ENCODE peak calls at places on chromosome 22, in four cellular contexts. One of them, this sample, is unnamed.

GRCh38 chr22:20553947-20554741 is 46.7 kb downstream of the MED15 start:
- DNase-seq in HepG2: no peak
- DNase-seq in A549: no peak
- DNase-seq in IMR-90: no peak
- DNase-seq in this sample: no peak

GRCh38 chr22:23530106-23530505 is 50.0 kb downstream of the IGLL1 start:
- DNase-seq in IMR-90: no peak
- DNase-seq in HepG2: no peak
- DNase-seq in A549: no peak
- DNase-seq in this sample: no peak

GRCh38 chr22:39994046-39994565 is 648 bp upstream of the FAM83F start:
- DNase-seq in A549: no peak
- DNase-seq in IMR-90: peak; percentile 25
- DNase-seq in HepG2: no peak
- DNase-seq in this sample: peak; percentile 67

GRCh38 chr22:19576460-19577421 is 52.5 kb upstream of the CLDN5 start:
- DNase-seq in A549: no peak
- DNase-seq in HepG2: no peak
- DNase-seq in IMR-90: peak; percentile 69
- DNase-seq in this sample: peak; percentile 86

GRCh38 chr22:44590291-44590690 is 92.3 kb upstream of the RTL6 start:
- DNase-seq in A549: no peak
- DNase-seq in IMR-90: no peak
- DNase-seq in HepG2: no peak
- DNase-seq in this sample: no peak

GRCh38 chr22:38850941-38851849 is 7.4 kb upstream of the NPTXR start:
- DNase-seq in IMR-90: peak; percentile 72
- DNase-seq in A549: peak; percentile 36
- DNase-seq in HepG2: no peak
- DNase-seq in this sample: peak; percentile 41

GRCh38 chr22:22520667-22521602 is 865 bp upstream of the ZNF280A start:
- DNase-seq in IMR-90: peak; percentile 19
- DNase-seq in HepG2: no peak
- DNase-seq in A549: no peak
- DNase-seq in this sample: peak; percentile 88

GRCh38 chr22:50308597-50308935 is 1.1 kb upstream of the PLXNB2 start:
- DNase-seq in HepG2: peak; percentile 59
- DNase-seq in IMR-90: peak; percentile 40
- DNase-seq in A549: peak; percentile 50
- DNase-seq in this sample: peak; percentile 54

GRCh38 chr22:18103527-18104269 is 6.9 kb upstream of the TUBA8 start:
- DNase-seq in IMR-90: no peak
- DNase-seq in A549: no peak
- DNase-seq in HepG2: no peak
- DNase-seq in this sample: no peak

GRCh38 chr22:44363980-44364749 is 51.4 kb upstream of the SHISAL1 start:
- DNase-seq in A549: no peak
- DNase-seq in IMR-90: no peak
- DNase-seq in HepG2: no peak
- DNase-seq in this sample: no peak

GRCh38 chr22:27075028-27075678 is 417.8 kb downstream of the MIAT start:
- DNase-seq in HepG2: no peak
- DNase-seq in A549: no peak
- DNase-seq in IMR-90: no peak
- DNase-seq in this sample: no peak

GRCh38 chr22:27335102-27335660 is 466.4 kb downstream of the MN1 start:
- DNase-seq in IMR-90: no peak
- DNase-seq in HepG2: no peak
- DNase-seq in A549: no peak
- DNase-seq in this sample: no peak

GRCh38 chr22:40414306-40414705 is 43.9 kb downstream of the SGSM3 start:
- DNase-seq in A549: no peak
- DNase-seq in IMR-90: peak; percentile 29
- DNase-seq in HepG2: no peak
- DNase-seq in this sample: no peak

GRCh38 chr22:48931452-48931851 is 896.2 kb downstream of the BRD1 start:
- DNase-seq in IMR-90: no peak
- DNase-seq in A549: no peak
- DNase-seq in HepG2: no peak
- DNase-seq in this sample: no peak

GRCh38 chr22:28146401-28147304 is 227.6 kb upstream of the PITPNB start:
- DNase-seq in A549: no peak
- DNase-seq in HepG2: no peak
- DNase-seq in IMR-90: no peak
- DNase-seq in this sample: no peak

GRCh38 chr22:47534150-47535133 is 772.0 kb downstream of the TBC1D22A start:
- DNase-seq in HepG2: no peak
- DNase-seq in IMR-90: no peak
- DNase-seq in A549: no peak
- DNase-seq in this sample: no peak

GRCh38 chr22:35561796-35562526 is 21.3 kb downstream of the RASD2 start:
- DNase-seq in IMR-90: peak; percentile 84
- DNase-seq in A549: peak; percentile 62
- DNase-seq in HepG2: no peak
- DNase-seq in this sample: peak; percentile 52

GRCh38 chr22:36934153-36934939 is 20.9 kb downstream of the CSF2RB start:
- DNase-seq in A549: no peak
- DNase-seq in IMR-90: no peak
- DNase-seq in HepG2: no peak
- DNase-seq in this sample: no peak

GRCh38 chr22:43658823-43659222 is 153.3 kb downstream of the EFCAB6 start:
- DNase-seq in HepG2: no peak
- DNase-seq in IMR-90: no peak
- DNase-seq in A549: no peak
- DNase-seq in this sample: no peak

GRCh38 chr22:44628273-44628672 is 73.7 kb upstream of the PRR5 start:
- DNase-seq in HepG2: no peak
- DNase-seq in A549: no peak
- DNase-seq in IMR-90: no peak
- DNase-seq in this sample: no peak

GRCh38 chr22:48600171-48600570 is 1227.5 kb downstream of the BRD1 start:
- DNase-seq in A549: no peak
- DNase-seq in IMR-90: no peak
- DNase-seq in HepG2: no peak
- DNase-seq in this sample: no peak

GRCh38 chr22:50170453-50171318 is at the start of gene PANX2:
- DNase-seq in HepG2: no peak
- DNase-seq in IMR-90: no peak
- DNase-seq in A549: no peak
- DNase-seq in this sample: no peak

GRCh38 chr22:44402196-44403111 is 89.7 kb upstream of the SHISAL1 start:
- DNase-seq in IMR-90: no peak
- DNase-seq in A549: no peak
- DNase-seq in HepG2: no peak
- DNase-seq in this sample: no peak

GRCh38 chr22:42172385-42173172 is 42.0 kb upstream of the CYP2D6 start:
- DNase-seq in HepG2: peak; percentile 74
- DNase-seq in A549: no peak
- DNase-seq in IMR-90: peak; percentile 58
- DNase-seq in this sample: no peak

GRCh38 chr22:45268958-45269844 is 15.5 kb upstream of the UPK3A start:
- DNase-seq in IMR-90: peak; percentile 53
- DNase-seq in A549: peak; percentile 68
- DNase-seq in HepG2: no peak
- DNase-seq in this sample: peak; percentile 86

GRCh38 chr22:49754674-49755590 is 72.7 kb downstream of the BRD1 start:
- DNase-seq in IMR-90: no peak
- DNase-seq in A549: no peak
- DNase-seq in HepG2: no peak
- DNase-seq in this sample: no peak

GRCh38 chr22:50340157-50340879 is 2.8 kb upstream of the PPP6R2 start:
- DNase-seq in IMR-90: no peak
- DNase-seq in A549: peak; percentile 58
- DNase-seq in HepG2: peak; percentile 70
- DNase-seq in this sample: peak; percentile 56

GRCh38 chr22:44862281-44862680 is 109.9 kb downstream of the ARHGAP8 start:
- DNase-seq in A549: no peak
- DNase-seq in HepG2: no peak
- DNase-seq in IMR-90: no peak
- DNase-seq in this sample: no peak

GRCh38 chr22:38177926-38178604 is 3.6 kb downstream of the PLA2G6 start:
- DNase-seq in A549: peak; percentile 82
- DNase-seq in IMR-90: peak; percentile 89
- DNase-seq in HepG2: peak; percentile 94
- DNase-seq in this sample: peak; percentile 27

GRCh38 chr22:31695423-31695822 is 33.4 kb upstream of the PISD start:
- DNase-seq in A549: no peak
- DNase-seq in HepG2: no peak
- DNase-seq in IMR-90: no peak
- DNase-seq in this sample: no peak

GRCh38 chr22:48639896-48640732 is 1187.6 kb downstream of the BRD1 start:
- DNase-seq in HepG2: no peak
- DNase-seq in IMR-90: no peak
- DNase-seq in A549: no peak
- DNase-seq in this sample: no peak

GRCh38 chr22:38296372-38296771 is 20.9 kb downstream of the CSNK1E start:
- DNase-seq in IMR-90: no peak
- DNase-seq in HepG2: no peak
- DNase-seq in A549: no peak
- DNase-seq in this sample: no peak

GRCh38 chr22:35400335-35400680 is 368 bp downstream of the MCM5 start:
- DNase-seq in HepG2: no peak
- DNase-seq in IMR-90: no peak
- DNase-seq in A549: no peak
- DNase-seq in this sample: peak; percentile 14

GRCh38 chr22:40436460-40437431 is 66.4 kb downstream of the SGSM3 start:
- DNase-seq in HepG2: peak; percentile 41
- DNase-seq in IMR-90: peak; percentile 74
- DNase-seq in A549: peak; percentile 70
- DNase-seq in this sample: peak; percentile 66

GRCh38 chr22:23749747-23750373 is 1.1 kb downstream of the ZNF70 start:
- DNase-seq in HepG2: no peak
- DNase-seq in IMR-90: no peak
- DNase-seq in A549: no peak
- DNase-seq in this sample: no peak

GRCh38 chr22:40979871-40980270 is 28.7 kb downstream of the RBX1 start:
- DNase-seq in A549: no peak
- DNase-seq in HepG2: no peak
- DNase-seq in IMR-90: no peak
- DNase-seq in this sample: no peak

GRCh38 chr22:49329636-49330035 is 498.0 kb downstream of the BRD1 start:
- DNase-seq in IMR-90: no peak
- DNase-seq in HepG2: no peak
- DNase-seq in A549: no peak
- DNase-seq in this sample: no peak

GRCh38 chr22:17063372-17064106 is 21.3 kb upstream of the IL17RA start:
- DNase-seq in IMR-90: no peak
- DNase-seq in HepG2: no peak
- DNase-seq in A549: no peak
- DNase-seq in this sample: no peak
- TF ChIP-seq MAZ in IMR-90: no peak
- TF ChIP-seq MAZ in HepG2: no peak
- TF ChIP-seq MAZ in A549: no peak
- TF ChIP-seq MAZ in this sample: no peak

DNA sequence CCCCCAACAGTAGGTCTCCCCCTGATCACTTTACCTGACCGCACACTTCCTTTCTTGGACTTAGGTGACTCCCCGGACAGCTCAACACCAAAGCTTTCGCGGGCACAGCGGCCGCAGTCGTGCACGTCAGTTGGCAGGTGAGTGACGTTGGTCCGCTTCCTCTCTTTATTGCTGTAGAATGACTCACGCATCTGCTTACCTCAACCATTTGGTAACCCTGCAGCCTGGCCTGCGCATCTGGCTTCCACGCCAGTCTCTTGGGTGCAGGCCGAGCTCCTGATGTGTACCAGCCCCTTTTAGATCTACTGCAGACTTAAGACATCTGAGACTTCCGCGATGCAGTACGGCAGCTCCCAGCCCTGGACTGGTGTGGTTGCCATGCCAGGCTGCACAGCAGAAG is 12.4 kb upstream of the TRMU start:
- DNase-seq in IMR-90: no peak
- DNase-seq in HepG2: no peak
- DNase-seq in A549: no peak
- DNase-seq in this sample: no peak
- TF ChIP-seq MAZ in IMR-90: no peak
- TF ChIP-seq MAZ in HepG2: no peak
- TF ChIP-seq MAZ in A549: no peak
- TF ChIP-seq MAZ in this sample: no peak

GRCh38 chr22:34111210-34111824 is 191.0 kb upstream of the LARGE1 start:
- DNase-seq in HepG2: peak; percentile 22
- DNase-seq in IMR-90: no peak
- DNase-seq in A549: peak; percentile 22
- DNase-seq in this sample: peak; percentile 11

GRCh38 chr22:34108168-34108567 is 187.9 kb upstream of the LARGE1 start:
- DNase-seq in HepG2: no peak
- DNase-seq in A549: no peak
- DNase-seq in IMR-90: no peak
- DNase-seq in this sample: no peak

GRCh38 chr22:34102633-34103032 is 182.4 kb upstream of the LARGE1 start:
- DNase-seq in HepG2: no peak
- DNase-seq in IMR-90: no peak
- DNase-seq in A549: no peak
- DNase-seq in this sample: no peak

GRCh38 chr22:34105461-34106062 is 185.3 kb upstream of the LARGE1 start:
- DNase-seq in IMR-90: no peak
- DNase-seq in HepG2: peak; percentile 31
- DNase-seq in A549: peak; percentile 26
- DNase-seq in this sample: peak; percentile 3
- TF ChIP-seq MAZ in IMR-90: no peak
- TF ChIP-seq MAZ in HepG2: no peak
- TF ChIP-seq MAZ in A549: no peak
- TF ChIP-seq MAZ in this sample: no peak

DNA sequence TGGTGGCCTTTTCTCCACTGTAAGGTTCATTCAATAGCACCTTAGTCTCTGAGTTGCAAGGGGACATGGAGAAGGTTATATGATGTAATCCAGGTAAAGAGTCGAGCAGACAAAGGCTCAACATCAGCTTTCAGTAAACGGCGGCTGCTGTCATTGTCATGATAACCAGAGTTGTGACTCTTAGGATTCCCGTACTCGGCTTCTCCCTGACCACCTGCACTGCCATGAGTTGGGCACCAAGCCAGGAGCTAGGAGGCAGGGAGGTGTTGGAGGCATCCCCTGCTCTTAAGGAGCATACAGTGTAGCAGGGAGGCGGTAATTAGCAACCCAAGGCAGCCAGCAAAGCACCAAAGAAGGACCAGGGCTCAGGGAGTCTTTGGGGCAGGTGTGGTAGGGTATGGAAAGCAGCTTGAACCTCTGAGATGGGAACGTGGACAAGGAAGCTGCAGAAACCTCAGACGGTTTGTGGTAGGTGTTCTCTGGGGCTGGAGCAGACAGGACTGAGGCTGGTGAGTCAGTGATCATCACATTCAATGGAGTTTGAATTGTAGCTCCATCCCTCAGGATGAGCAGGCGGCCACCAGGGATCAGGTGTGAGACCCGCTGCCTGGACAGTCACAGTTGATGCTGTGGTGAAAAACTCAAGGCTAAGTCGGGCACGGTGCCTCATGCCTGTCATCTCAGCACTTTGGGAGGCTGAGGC is 31.7 kb downstream of the LIF start:
- DNase-seq in IMR-90: no peak
- DNase-seq in HepG2: no peak
- DNase-seq in A549: no peak
- DNase-seq in this sample: no peak
- TF ChIP-seq MAZ in IMR-90: no peak
- TF ChIP-seq MAZ in HepG2: no peak
- TF ChIP-seq MAZ in A549: no peak
- TF ChIP-seq MAZ in this sample: no peak

This sample was measured in K562.